ENCODE peak calls at places on chromosomes 5 and 9, in six cellular contexts. N, G, A, V, W and C are unnamed samples.

GRCh38 chr9:27549196-27549737 is 19.7 kb upstream of the MOB3B start:
- DNase-seq in N (no peak), G (no peak), A (no peak), V (no peak), W (no peak), C (no peak)

GRCh38 chr9:83024501-83025125 is 38.3 kb downstream of the RASEF start:
- DNase-seq in N (no peak), G (no peak), A (no peak), V (no peak), W (no peak), C (no peak)

GRCh38 chr5:160260881-160261815 is 31.8 kb downstream of the FABP6 start:
- DNase-seq in N (no peak), G (no peak), A (peak; percentile 93), V (no peak), W (peak; percentile 50), C (no peak)

GRCh38 chr9:97880336-97880735 is 27.3 kb downstream of the FOXE1 start:
- DNase-seq in N (peak; percentile 31), G (no peak), A (no peak), V (no peak), W (no peak), C (no peak)

GRCh38 chr5:149745212-149745943 is 15.3 kb downstream of the PPARGC1B start:
- DNase-seq in N (no peak), G (no peak), A (no peak), V (no peak), W (no peak), C (no peak)

GRCh38 chr9:35559792-35560530 is 45.1 kb upstream of the TESK1 start:
- DNase-seq in N (no peak), G (no peak), A (no peak), V (no peak), W (no peak), C (no peak)

GRCh38 chr5:170132642-170133448 is 27.1 kb downstream of the FOXI1 start:
- DNase-seq in N (peak; percentile 6), G (no peak), A (no peak), V (no peak), W (no peak), C (no peak)

GRCh38 chr9:84140535-84141101 is 160.0 kb downstream of the RMI1 start:
- DNase-seq in N (peak; percentile 76), G (peak; percentile 31), A (no peak), V (no peak), W (no peak), C (no peak)

GRCh38 chr9:70593241-70593640 is 178.8 kb upstream of the KLF9 start:
- DNase-seq in N (no peak), G (no peak), A (no peak), V (no peak), W (no peak), C (no peak)

GRCh38 chr9:137307255-137308101 is 5.4 kb upstream of the NRARP start:
- DNase-seq in N (peak; percentile 83), G (no peak), A (peak; percentile 44), V (no peak), W (no peak), C (peak; percentile 33)

GRCh38 chr9:121324316-121324715 is 45.7 kb downstream of the STOM start:
- DNase-seq in N (no peak), G (no peak), A (no peak), V (no peak), W (no peak), C (no peak)

GRCh38 chr5:143124593-143124992 is 278.9 kb downstream of the NR3C1 start:
- DNase-seq in N (no peak), G (no peak), A (peak; percentile 41), V (peak; percentile 77), W (peak; percentile 20), C (no peak)

GRCh38 chr9:113591899-113592625 is 128.5 kb downstream of the RGS3 start:
- DNase-seq in N (no peak), G (no peak), A (no peak), V (no peak), W (no peak), C (no peak)

GRCh38 chr5:158976035-158976434 is 123.7 kb downstream of the EBF1 start:
- DNase-seq in N (no peak), G (no peak), A (no peak), V (no peak), W (no peak), C (no peak)

GRCh38 chr5:25858019-25858418 is 1180.4 kb downstream of the CDH9 start:
- DNase-seq in N (peak; percentile 89), G (no peak), A (no peak), V (no peak), W (no peak), C (no peak)

GRCh38 chr5:34905564-34905963 is 9.7 kb downstream of the RAD1 start:
- DNase-seq in N (no peak), G (no peak), A (peak; percentile 34), V (no peak), W (no peak), C (no peak)

DNA sequence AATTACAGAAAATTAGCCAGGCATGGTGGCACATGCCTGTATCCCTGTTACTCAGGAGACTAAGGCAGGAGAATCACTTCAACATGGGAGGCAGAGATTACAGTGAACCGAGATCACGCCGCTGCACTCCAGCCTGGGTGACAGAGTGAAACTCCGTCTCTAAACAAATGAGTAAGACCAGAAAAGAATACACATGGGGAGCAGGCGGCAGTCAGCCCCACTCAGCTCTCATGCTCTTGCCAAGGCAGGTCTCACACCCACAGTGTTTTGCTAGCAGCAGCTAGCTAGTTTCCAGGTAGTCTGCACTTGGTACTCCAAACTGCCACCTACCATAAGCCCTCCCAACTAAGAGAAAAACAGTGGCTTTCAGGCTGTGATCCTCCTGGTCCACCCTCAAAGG is 722.3 kb upstream of the CTNND2 start:
- DNase-seq in N (no peak), G (no peak), A (no peak), V (no peak), W (no peak), C (no peak)
- TF ChIP-seq POLR2A in N (no peak), G (no peak), A (no peak), V (no peak), W (no peak), C (no peak)

DNA sequence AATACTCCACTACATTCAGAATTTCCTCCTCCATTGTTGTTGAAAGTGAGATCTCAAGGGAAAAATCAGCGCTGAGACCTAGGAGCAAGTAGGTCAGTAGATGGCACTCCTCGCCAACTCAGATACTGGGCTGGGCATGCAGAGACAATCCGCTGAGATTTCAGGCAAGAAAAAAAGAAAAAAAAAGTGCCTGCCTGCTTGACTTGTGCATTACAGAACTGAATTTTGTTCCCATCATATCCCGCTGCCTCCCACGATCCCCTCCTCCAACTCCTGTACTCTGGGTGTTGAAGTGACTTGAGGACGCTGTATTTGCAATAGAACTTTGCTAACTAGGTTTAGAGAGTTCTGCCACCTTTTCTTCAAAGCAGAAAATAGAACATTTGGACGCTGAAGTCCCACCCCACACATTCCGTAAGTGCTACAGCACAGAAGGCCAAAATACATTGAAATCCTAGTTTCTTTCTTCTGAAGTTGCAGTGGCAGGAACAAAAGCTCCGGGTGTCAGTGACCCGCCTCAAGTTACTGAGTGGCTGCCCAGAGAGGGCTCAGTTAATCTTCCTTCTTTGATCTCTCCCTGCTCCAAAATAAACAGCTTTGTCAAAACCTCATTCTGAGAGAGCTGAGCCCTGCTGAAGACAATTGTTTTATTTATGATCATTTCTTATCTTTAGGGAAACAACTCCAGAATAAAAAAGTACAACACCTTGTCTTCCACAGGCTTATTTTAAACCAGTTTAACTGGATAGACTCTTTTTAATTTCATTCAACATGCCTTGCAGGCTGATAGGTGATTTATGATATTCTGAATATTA is 265.7 kb downstream of the MLLT3 start:
- DNase-seq in N (peak; percentile 61), G (no peak), A (no peak), V (peak; percentile 36), W (peak; percentile 64), C (peak; percentile 18)
- TF ChIP-seq POLR2AphosphoS5 in N (no peak), G (no peak), A (no peak), V (no peak), W (no peak), C (no peak)

DNA sequence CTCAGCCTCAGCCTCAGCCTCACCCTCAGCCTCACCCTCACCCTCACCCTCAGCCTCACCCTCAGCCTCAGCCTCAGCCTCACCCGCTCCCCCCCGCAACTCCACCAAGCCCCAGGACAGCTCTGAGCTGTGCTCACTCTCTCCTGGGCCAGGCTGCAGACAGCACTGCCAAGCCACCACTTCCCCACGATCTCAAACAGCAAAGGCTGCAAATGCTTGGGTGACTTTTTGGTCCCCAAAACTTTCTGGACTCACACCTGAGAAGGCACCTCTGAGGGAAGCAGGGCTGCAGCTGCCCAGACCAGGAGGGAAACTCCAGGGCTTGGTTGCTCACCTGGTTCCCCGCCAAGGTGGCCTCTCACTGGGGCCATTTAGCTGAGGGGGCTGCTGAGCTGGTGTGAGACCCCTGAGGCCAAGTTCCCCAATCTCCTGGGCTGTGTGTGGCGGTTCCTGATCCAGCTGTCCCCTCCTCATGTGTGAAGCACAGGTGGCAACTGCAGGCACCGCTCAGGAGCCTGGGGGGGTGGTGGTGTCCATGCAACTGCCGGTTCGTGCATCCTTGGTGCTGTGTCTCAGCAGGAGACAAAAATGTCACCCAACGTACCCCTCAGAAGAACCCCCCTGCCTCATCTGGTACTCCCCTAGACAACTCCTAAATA is 17.8 kb downstream of the MRPL36 start:
- DNase-seq in N (no peak), G (no peak), A (no peak), V (no peak), W (no peak), C (no peak)
- TF ChIP-seq TAF1 in N (no peak), G (no peak), A (no peak), V (no peak), W (no peak), C (no peak)

GRCh38 chr5:55234171-55234700 is 828 bp upstream of the CCNO start:
- DNase-seq in N (no peak), G (no peak), A (no peak), V (no peak), W (no peak), C (no peak)

GRCh38 chr5:55231476-55232193 is 1.8 kb downstream of the CCNO start:
- DNase-seq in N (peak; percentile 62), G (no peak), A (no peak), V (no peak), W (no peak), C (peak; percentile 14)

GRCh38 chr5:55231029-55231475 is 2.4 kb downstream of the CCNO start:
- DNase-seq in N (no peak), G (no peak), A (no peak), V (no peak), W (no peak), C (no peak)

GRCh38 chr5:55232194-55232984 is 1.0 kb downstream of the CCNO start:
- DNase-seq in N (peak; percentile 83), G (no peak), A (peak; percentile 11), V (no peak), W (no peak), C (peak; percentile 20)

DNA sequence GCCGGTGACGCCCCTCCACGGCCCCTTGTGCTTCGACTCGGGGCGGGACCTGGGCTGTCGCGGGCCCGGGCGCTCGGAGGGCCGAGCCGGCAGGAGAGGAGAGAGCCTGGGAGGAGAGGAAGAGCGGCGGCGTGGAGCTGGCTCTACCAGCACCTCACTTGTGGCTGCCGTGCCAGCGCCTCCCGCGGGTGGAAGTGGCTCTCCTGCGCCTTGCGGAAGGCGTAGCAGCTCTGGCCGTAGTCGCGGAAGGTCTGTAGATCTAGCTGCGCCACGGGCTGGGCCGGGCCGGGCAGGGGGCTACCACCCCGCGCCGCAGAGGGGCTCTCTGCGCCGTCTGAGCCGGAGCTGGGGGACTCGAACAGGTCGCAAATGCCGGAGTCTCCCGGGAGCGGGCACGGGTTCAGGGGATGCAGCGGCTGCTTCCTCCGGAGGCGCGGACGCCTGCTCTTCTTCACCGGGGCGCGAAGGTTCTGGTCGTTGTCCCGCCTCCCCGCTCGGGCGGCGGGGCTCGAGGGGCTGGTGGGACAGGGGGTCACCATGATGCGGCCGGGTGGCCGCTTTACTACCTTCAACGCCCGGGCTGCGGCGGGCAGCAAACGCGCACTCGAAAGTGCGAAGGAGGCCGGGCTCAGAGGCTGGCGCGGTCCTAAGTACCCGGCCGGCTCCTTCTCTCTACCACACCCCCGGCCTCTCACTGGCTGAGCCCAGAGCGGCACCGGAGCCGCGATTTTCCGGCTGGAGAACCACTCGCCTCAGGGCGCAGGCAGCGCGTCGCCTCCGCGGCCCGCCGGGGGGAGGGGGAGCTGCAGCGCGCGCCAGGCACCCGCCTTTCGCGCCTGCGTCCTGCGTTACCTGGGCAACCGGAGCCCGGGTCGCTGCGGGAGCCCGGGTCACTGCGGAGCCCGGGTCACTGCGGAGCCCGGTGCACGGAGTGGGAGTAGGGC is at the start of gene CCNO:
- DNase-seq in N (peak; percentile 87), G (no peak), A (peak; percentile 85), V (no peak), W (peak; percentile 18), C (peak; percentile 64)
- TF ChIP-seq POLR2A in N (no peak), G (no peak), A (no peak), V (no peak), W (no peak), C (no peak)